ENCODE peak calls at places on chromosomes 4 and X, in nine cellular contexts. J is astrocyte of the spinal cord; H is HFF-Myc; T is CD4-positive, alpha-beta T cell; F is fibroblast of mammary gland; L is tibial artery; K is fibroblast of pulmonary artery; I is cardiac fibroblast; C is cardiac muscle cell. O is an unnamed sample.

GRCh38 chr4:140163029-140163810 is 9.2 kb upstream of the MAML3 start:
- DNase-seq in J (peak), H (peak), T (no peak), F (peak), L (peak), K (peak), I (peak), C (peak), O (no peak)

GRCh38 chrX:94871640-94872039 is 1197.6 kb downstream of the FAM133A start:
- DNase-seq in J (no peak), H (no peak), T (no peak), F (no peak), L (no peak), K (no peak), I (no peak), C (no peak), O (no peak)

GRCh38 chrX:101260435-101260834 is 30.7 kb downstream of the TAF7L start:
- DNase-seq in J (no peak), H (no peak), T (no peak), F (peak), L (no peak), K (peak), I (peak), C (peak), O (no peak)

GRCh38 chrX:39982927-39983326 is 114.8 kb downstream of the BCOR start:
- DNase-seq in J (no peak), H (no peak), T (no peak), F (no peak), L (no peak), K (no peak), I (no peak), C (no peak), O (no peak)

GRCh38 chr4:89657931-89658700 is 178.8 kb downstream of the SNCA start:
- DNase-seq in J (peak), H (peak), T (no peak), F (peak), L (no peak), K (peak), I (peak), C (peak), O (no peak)

GRCh38 chrX:617891-618290 is 12.7 kb upstream of the SHOX start:
- DNase-seq in J (no peak), H (no peak), T (no peak), F (no peak), L (no peak), K (no peak), I (no peak), C (no peak), O (no peak)

GRCh38 chr4:18185491-18185890 is 163.9 kb upstream of the LCORL start:
- DNase-seq in J (no peak), H (no peak), T (no peak), F (no peak), L (no peak), K (no peak), I (no peak), C (no peak), O (no peak)

GRCh38 chrX:57135287-57135686 is 1.9 kb downstream of the SPIN2A start:
- DNase-seq in J (no peak), H (no peak), T (no peak), F (no peak), L (no peak), K (no peak), I (no peak), C (no peak), O (no peak)

GRCh38 chr4:2788101-2788500 is 4.8 kb upstream of the SH3BP2 start:
- DNase-seq in J (no peak), H (no peak), T (no peak), F (no peak), L (peak), K (no peak), I (no peak), C (no peak), O (no peak)

GRCh38 chrX:72057331-72057730 is 74.4 kb downstream of the RTL5 start:
- DNase-seq in J (no peak), H (no peak), T (no peak), F (peak), L (no peak), K (no peak), I (no peak), C (peak), O (no peak)

GRCh38 chr4:74623041-74623440 is 171.3 kb downstream of the BTC start:
- DNase-seq in J (no peak), H (peak), T (no peak), F (peak), L (no peak), K (peak), I (peak), C (peak), O (no peak)

GRCh38 chr4:106773106-106773905 is 262.8 kb downstream of the DKK2 start:
- DNase-seq in J (peak), H (no peak), T (no peak), F (peak), L (no peak), K (peak), I (no peak), C (peak), O (no peak)

GRCh38 chrX:98289726-98290125 is 1406.0 kb downstream of the RPA4 start:
- DNase-seq in J (no peak), H (no peak), T (no peak), F (no peak), L (no peak), K (no peak), I (no peak), C (no peak), O (no peak)

GRCh38 chr4:61239250-61239649 is 39.1 kb downstream of the ADGRL3 start:
- DNase-seq in J (no peak), H (no peak), T (no peak), F (no peak), L (no peak), K (no peak), I (no peak), C (no peak), O (no peak)

GRCh38 chrX:40085086-40085551 is 12.6 kb downstream of the BCOR start:
- DNase-seq in J (no peak), H (no peak), T (no peak), F (peak), L (no peak), K (peak), I (peak), C (peak), O (no peak)

GRCh38 chr4:53711916-53712315 is 120.6 kb upstream of the LNX1 start:
- DNase-seq in J (no peak), H (no peak), T (no peak), F (no peak), L (no peak), K (peak), I (peak), C (peak), O (no peak)

GRCh38 chrX:130212371-130212770 is 40.6 kb downstream of the RAB33A start:
- DNase-seq in J (no peak), H (no peak), T (no peak), F (no peak), L (no peak), K (no peak), I (no peak), C (no peak), O (no peak)

GRCh38 chr4:169617306-169617705 is 3.1 kb upstream of the CLCN3 start:
- DNase-seq in J (no peak), H (no peak), T (no peak), F (no peak), L (no peak), K (no peak), I (no peak), C (no peak), O (no peak)

GRCh38 chr4:156177941-156178340 is 224.3 kb upstream of the CTSO start:
- DNase-seq in J (no peak), H (no peak), T (no peak), F (no peak), L (no peak), K (no peak), I (no peak), C (no peak), O (no peak)

GRCh38 chr4:140267576-140267975 is 105.9 kb upstream of the SCOC start:
- DNase-seq in J (no peak), H (no peak), T (no peak), F (no peak), L (no peak), K (no peak), I (no peak), C (no peak), O (no peak)

GRCh38 chr4:62014982-62015739 is 815.0 kb downstream of the ADGRL3 start:
- DNase-seq in J (no peak), H (no peak), T (no peak), F (no peak), L (no peak), K (peak), I (peak), C (peak), O (no peak)

GRCh38 chr4:48315728-48316630 is 25.4 kb upstream of the SLAIN2 start:
- DNase-seq in J (peak), H (no peak), T (no peak), F (peak), L (no peak), K (peak), I (peak), C (peak), O (no peak)

GRCh38 chr4:72948080-72948479 is 121.4 kb downstream of the COX18 start:
- DNase-seq in J (no peak), H (no peak), T (no peak), F (no peak), L (no peak), K (no peak), I (no peak), C (no peak), O (no peak)

GRCh38 chr4:57074753-57075152 is 35.4 kb downstream of the IGFBP7 start:
- DNase-seq in J (peak), H (peak), T (no peak), F (peak), L (no peak), K (peak), I (peak), C (peak), O (no peak)

GRCh38 chr4:125265846-125266245 is 48.9 kb upstream of the FAT4 start:
- DNase-seq in J (no peak), H (no peak), T (no peak), F (no peak), L (no peak), K (no peak), I (no peak), C (no peak), O (no peak)

GRCh38 chrX:31836479-31836878 is 764.6 kb upstream of the FTHL17 start:
- DNase-seq in J (no peak), H (no peak), T (no peak), F (no peak), L (no peak), K (no peak), I (no peak), C (no peak), O (no peak)

GRCh38 chr4:2650276-2650675 is 105.9 kb downstream of the TNIP2 start:
- DNase-seq in J (no peak), H (no peak), T (no peak), F (no peak), L (no peak), K (no peak), I (no peak), C (no peak), O (no peak)

GRCh38 chr4:8580321-8581093 is at the start of gene GPR78:
- DNase-seq in J (peak), H (no peak), T (peak), F (peak), L (peak), K (peak), I (peak), C (peak), O (no peak)

GRCh38 chr4:73843369-73843768 is 6.9 kb downstream of the CXCL6 start:
- DNase-seq in J (no peak), H (no peak), T (no peak), F (peak), L (no peak), K (no peak), I (no peak), C (no peak), O (no peak)

GRCh38 chr4:17055788-17056187 is 157.3 kb upstream of the LDB2 start:
- DNase-seq in J (peak), H (peak), T (no peak), F (peak), L (no peak), K (peak), I (peak), C (peak), O (no peak)

GRCh38 chr4:1910643-1911042 is 39.5 kb downstream of the NSD2 start:
- DNase-seq in J (peak), H (no peak), T (no peak), F (peak), L (no peak), K (peak), I (peak), C (peak), O (no peak)

GRCh38 chr4:100008048-100008447 is 58.0 kb upstream of the H2AZ1 start:
- DNase-seq in J (peak), H (no peak), T (no peak), F (peak), L (no peak), K (peak), I (peak), C (peak), O (no peak)

GRCh38 chr4:107349266-107349665 is 313.2 kb upstream of the DKK2 start:
- DNase-seq in J (peak), H (peak), T (no peak), F (no peak), L (no peak), K (no peak), I (no peak), C (peak), O (no peak)

GRCh38 chr4:183617075-183617474 is 41.9 kb downstream of the RWDD4 start:
- DNase-seq in J (no peak), H (no peak), T (no peak), F (no peak), L (no peak), K (no peak), I (no peak), C (no peak), O (no peak)

GRCh38 chr4:98662619-98663225 is 4.3 kb upstream of the TSPAN5 start:
- DNase-seq in J (peak), H (no peak), T (peak), F (no peak), L (no peak), K (no peak), I (no peak), C (no peak), O (no peak)

GRCh38 chr4:55038176-55038890 is 87.1 kb downstream of the KDR start:
- DNase-seq in J (peak), H (no peak), T (no peak), F (peak), L (peak), K (peak), I (peak), C (peak), O (no peak)

GRCh38 chrX:74349387-74349786 is 45.4 kb downstream of the ZCCHC13 start:
- DNase-seq in J (peak), H (peak), T (no peak), F (peak), L (no peak), K (peak), I (peak), C (peak), O (no peak)

GRCh38 chr4:120718979-120719566 is 203.5 kb downstream of the PRDM5 start:
- DNase-seq in J (peak), H (no peak), T (no peak), F (peak), L (no peak), K (peak), I (peak), C (peak), O (no peak)

GRCh38 chr4:24693636-24694035 is 101.7 kb upstream of the SOD3 start:
- DNase-seq in J (no peak), H (no peak), T (no peak), F (no peak), L (no peak), K (peak), I (peak), C (peak), O (no peak)

DNA sequence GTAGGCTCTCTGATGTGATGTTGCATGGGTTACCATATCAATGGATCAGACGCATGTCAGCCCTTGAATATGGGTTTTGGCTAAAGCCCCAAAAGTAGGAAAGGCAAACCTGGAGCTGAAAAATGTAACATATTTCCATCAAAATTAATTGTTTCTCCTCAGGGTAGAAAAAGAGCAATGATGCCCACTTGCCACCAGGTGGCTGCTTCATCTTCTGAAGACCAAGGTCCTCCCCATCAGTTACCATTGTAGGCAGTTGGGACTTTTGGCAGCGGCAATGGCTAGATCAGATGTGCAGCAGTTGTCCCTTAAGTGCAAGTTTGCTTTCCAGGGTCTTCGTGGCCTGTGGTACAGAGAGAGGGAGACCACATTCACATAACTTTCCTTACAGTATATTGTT is 118.2 kb downstream of the NAF1 start:
- DNase-seq in J (peak), H (no peak), T (no peak), F (peak), L (no peak), K (peak), I (peak), C (peak), O (no peak)
- TF ChIP-seq CTCF in J (peak), H (peak), T (peak), F (peak), L (peak), K (peak), I (peak), C (peak), O (no peak)

GRCh38 chrX:47370278-47370677 is at the start of gene ZNF157:
- DNase-seq in J (no peak), H (no peak), T (no peak), F (no peak), L (no peak), K (no peak), I (no peak), C (no peak), O (no peak)

GRCh38 chrX:47361538-47362511 is 8.6 kb upstream of the ZNF157 start:
- DNase-seq in J (peak), H (peak), T (peak), F (peak), L (peak), K (peak), I (peak), C (peak), O (peak)

GRCh38 chrX:47360423-47361179 is 9.8 kb upstream of the ZNF157 start:
- DNase-seq in J (no peak), H (no peak), T (no peak), F (no peak), L (no peak), K (no peak), I (no peak), C (no peak), O (no peak)

DNA sequence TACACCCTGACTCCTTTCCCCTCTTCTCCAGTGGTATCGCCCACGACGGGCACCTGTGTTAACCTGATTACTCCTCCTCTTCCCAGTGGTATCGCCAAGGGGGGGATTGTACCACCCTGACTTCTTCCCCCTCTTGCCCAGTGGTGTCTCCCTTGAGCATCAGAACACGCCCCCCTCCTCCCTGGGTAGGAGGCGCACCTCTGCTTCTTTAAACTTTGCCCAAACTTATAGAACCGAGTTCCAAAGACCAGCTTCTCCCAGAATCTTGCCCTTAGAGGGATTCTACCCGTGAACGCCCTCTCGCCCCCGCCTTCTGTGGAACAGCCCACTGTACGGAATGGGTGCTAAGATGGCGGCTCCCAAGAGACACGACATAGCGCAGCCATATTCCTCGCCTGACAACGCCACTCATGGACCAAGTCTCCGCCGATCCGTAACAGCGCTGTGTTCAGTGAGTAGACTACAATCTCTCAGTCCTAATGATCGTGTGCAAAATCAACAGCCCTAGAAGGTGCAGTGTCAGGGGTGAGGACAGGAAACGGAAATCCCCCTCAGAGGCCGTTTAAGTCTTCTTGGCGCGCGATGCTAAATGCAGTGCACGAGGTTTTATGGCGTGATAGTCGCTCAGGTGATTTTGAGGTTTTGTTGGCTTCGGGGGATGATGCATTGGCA is 4.2 kb upstream of the ZNF157 start:
- DNase-seq in J (peak), H (peak), T (peak), F (peak), L (peak), K (peak), I (peak), C (peak), O (peak)
- TF ChIP-seq CTCF in J (peak), H (no peak), T (no peak), F (no peak), L (no peak), K (no peak), I (no peak), C (peak), O (no peak)

DNA sequence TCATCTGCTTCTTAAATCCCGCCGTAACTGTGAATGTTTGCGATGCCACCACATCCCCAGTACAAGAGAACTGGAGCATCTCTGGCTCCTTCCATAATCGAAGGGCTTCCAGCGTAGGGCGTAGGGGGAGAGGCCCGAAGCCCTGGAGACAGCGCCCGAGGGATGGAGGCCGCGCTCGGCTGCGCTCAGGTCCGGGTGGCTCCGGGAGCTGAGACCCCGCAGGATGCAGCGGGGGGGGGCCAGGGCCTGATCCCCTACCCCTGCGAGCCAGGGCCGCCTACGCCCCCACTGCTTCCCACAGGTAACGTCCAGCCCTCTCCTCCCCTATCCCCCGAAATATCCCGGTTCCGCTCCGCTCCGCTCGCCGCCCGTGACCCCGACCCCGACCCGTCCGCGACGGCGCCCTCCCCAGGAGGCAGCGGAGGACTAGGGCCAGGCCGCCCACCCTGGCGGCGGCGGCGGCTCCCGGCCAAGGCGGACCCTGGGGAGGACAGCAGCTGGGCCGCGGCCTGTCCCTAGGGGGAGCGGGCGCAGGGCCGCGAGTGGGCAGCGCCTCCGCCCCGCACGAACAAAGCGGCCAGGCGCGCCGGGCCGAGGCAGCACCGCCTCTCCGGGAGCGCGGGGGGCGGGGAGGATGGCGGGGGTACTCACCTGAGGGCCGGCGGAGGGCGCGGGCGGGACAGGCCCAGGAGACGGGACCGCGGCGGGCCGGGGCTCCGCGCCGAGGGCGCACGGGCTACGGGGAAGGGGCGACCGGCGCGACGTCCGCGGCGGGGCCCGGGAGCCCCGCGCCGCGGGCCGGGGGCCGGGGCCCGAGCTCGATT is 720 bp downstream of the WDFY3 start:
- DNase-seq in J (peak), H (no peak), T (no peak), F (peak), L (peak), K (peak), I (peak), C (peak), O (no peak)
- TF ChIP-seq CTCF in J (peak), H (no peak), T (no peak), F (no peak), L (no peak), K (no peak), I (no peak), C (no peak), O (peak)

GRCh38 chr4:82469776-82470345 is 39.5 kb downstream of the ENOPH1 start:
- DNase-seq in J (peak), H (no peak), T (no peak), F (peak), L (no peak), K (peak), I (peak), C (peak), O (no peak)
- TF ChIP-seq CTCF in J (peak), H (no peak), T (no peak), F (no peak), L (no peak), K (no peak), I (no peak), C (peak), O (no peak)

GRCh38 chr4:153787156-153787555 is 1.7 kb downstream of the SFRP2 start:
- DNase-seq in J (no peak), H (no peak), T (no peak), F (peak), L (no peak), K (no peak), I (no peak), C (no peak), O (no peak)

GRCh38 chr4:153789741-153790651 is 1.1 kb upstream of the SFRP2 start:
- DNase-seq in J (no peak), H (no peak), T (no peak), F (peak), L (no peak), K (no peak), I (no peak), C (no peak), O (no peak)

GRCh38 chr4:153790962-153791551 is 2.2 kb upstream of the SFRP2 start:
- DNase-seq in J (no peak), H (no peak), T (no peak), F (peak), L (no peak), K (peak), I (no peak), C (peak), O (no peak)

GRCh38 chr4:153788064-153788418 is 842 bp downstream of the SFRP2 start:
- DNase-seq in J (no peak), H (no peak), T (no peak), F (peak), L (no peak), K (no peak), I (no peak), C (no peak), O (no peak)

GRCh38 chr4:153788419-153789276 is at the start of gene SFRP2:
- DNase-seq in J (no peak), H (no peak), T (no peak), F (peak), L (no peak), K (no peak), I (no peak), C (no peak), O (no peak)
- TF ChIP-seq CTCF in J (no peak), H (no peak), T (no peak), F (no peak), L (no peak), K (no peak), I (no peak), C (no peak), O (no peak)